ENCODE peak calls at places on chromosome 19, in five cellular contexts. One of them, this sample, is unnamed.

GRCh38 chr19:17450264-17451075 is 2.0 kb upstream of the TMEM221 start:
- DNase-seq in tibial artery: no peak
- DNase-seq in lung: no peak
- DNase-seq in lower leg skin: no peak
- DNase-seq in astrocyte of the cerebellum: no peak
- DNase-seq in this sample: no peak

GRCh38 chr19:24140099-24140498 is 53.1 kb downstream of the ZNF254 start:
- DNase-seq in astrocyte of the cerebellum: peak
- DNase-seq in lower leg skin: no peak
- DNase-seq in tibial artery: no peak
- DNase-seq in lung: no peak
- DNase-seq in this sample: peak

GRCh38 chr19:55080121-55080914 is 4.6 kb downstream of the EPS8L1 start:
- DNase-seq in lower leg skin: no peak
- DNase-seq in lung: peak
- DNase-seq in tibial artery: no peak
- DNase-seq in astrocyte of the cerebellum: no peak
- DNase-seq in this sample: no peak

GRCh38 chr19:16594681-16595091 is 22.5 kb upstream of the SLC35E1 start:
- DNase-seq in lung: no peak
- DNase-seq in lower leg skin: no peak
- DNase-seq in astrocyte of the cerebellum: no peak
- DNase-seq in tibial artery: no peak
- DNase-seq in this sample: no peak

GRCh38 chr19:38392707-38393308 is 4.3 kb downstream of the SPRED3 start:
- DNase-seq in lung: no peak
- DNase-seq in astrocyte of the cerebellum: no peak
- DNase-seq in tibial artery: no peak
- DNase-seq in lower leg skin: no peak
- DNase-seq in this sample: no peak

GRCh38 chr19:38559428-38560401 is 58.0 kb downstream of the MAP4K1 start:
- DNase-seq in lower leg skin: no peak
- DNase-seq in lung: no peak
- DNase-seq in tibial artery: no peak
- DNase-seq in astrocyte of the cerebellum: no peak
- DNase-seq in this sample: no peak

GRCh38 chr19:10587022-10587838 is at the start of gene AP1M2:
- DNase-seq in lower leg skin: no peak
- DNase-seq in astrocyte of the cerebellum: no peak
- DNase-seq in lung: no peak
- DNase-seq in tibial artery: no peak
- DNase-seq in this sample: peak

GRCh38 chr19:38267780-38268430 is 3.5 kb downstream of the SPINT2 start:
- DNase-seq in tibial artery: no peak
- DNase-seq in astrocyte of the cerebellum: no peak
- DNase-seq in lung: peak
- DNase-seq in lower leg skin: no peak
- DNase-seq in this sample: no peak

GRCh38 chr19:41298327-41298964 is 11.5 kb upstream of the CCDC97 start:
- DNase-seq in tibial artery: peak
- DNase-seq in lower leg skin: peak
- DNase-seq in astrocyte of the cerebellum: peak
- DNase-seq in lung: peak
- DNase-seq in this sample: no peak

GRCh38 chr19:43672061-43672679 is 2.2 kb upstream of the PLAUR start:
- DNase-seq in tibial artery: no peak
- DNase-seq in lung: no peak
- DNase-seq in lower leg skin: no peak
- DNase-seq in astrocyte of the cerebellum: no peak
- DNase-seq in this sample: no peak

GRCh38 chr19:53982611-53983010 is 8.8 kb upstream of the CACNG6 start:
- DNase-seq in tibial artery: no peak
- DNase-seq in astrocyte of the cerebellum: no peak
- DNase-seq in lung: no peak
- DNase-seq in lower leg skin: peak
- DNase-seq in this sample: no peak

GRCh38 chr19:18232540-18233223 is 6.4 kb upstream of the PDE4C start:
- DNase-seq in lung: no peak
- DNase-seq in astrocyte of the cerebellum: no peak
- DNase-seq in lower leg skin: no peak
- DNase-seq in tibial artery: no peak
- DNase-seq in this sample: no peak

GRCh38 chr19:58434217-58434616 is 5.7 kb downstream of the ZNF132 start:
- DNase-seq in astrocyte of the cerebellum: no peak
- DNase-seq in tibial artery: no peak
- DNase-seq in lower leg skin: no peak
- DNase-seq in lung: no peak
- DNase-seq in this sample: no peak

GRCh38 chr19:17755977-17756670 is 4.8 kb downstream of the FCHO1 start:
- DNase-seq in tibial artery: no peak
- DNase-seq in lower leg skin: no peak
- DNase-seq in astrocyte of the cerebellum: no peak
- DNase-seq in lung: no peak
- DNase-seq in this sample: no peak

GRCh38 chr19:16216744-16217670 is 19.3 kb downstream of the AP1M1 start:
- DNase-seq in lung: no peak
- DNase-seq in lower leg skin: peak
- DNase-seq in astrocyte of the cerebellum: no peak
- DNase-seq in tibial artery: peak
- DNase-seq in this sample: no peak

GRCh38 chr19:49712397-49712859 is 21.5 kb downstream of the CPT1C start:
- DNase-seq in tibial artery: no peak
- DNase-seq in lung: peak
- DNase-seq in lower leg skin: no peak
- DNase-seq in astrocyte of the cerebellum: no peak
- DNase-seq in this sample: no peak

GRCh38 chr19:41774515-41774980 is 19.2 kb downstream of the CEACAM6 start:
- DNase-seq in lung: peak
- DNase-seq in tibial artery: no peak
- DNase-seq in lower leg skin: no peak
- DNase-seq in astrocyte of the cerebellum: no peak
- DNase-seq in this sample: no peak

GRCh38 chr19:40216013-40216776 is 2.0 kb downstream of the TTC9B start:
- DNase-seq in lower leg skin: no peak
- DNase-seq in tibial artery: no peak
- DNase-seq in astrocyte of the cerebellum: no peak
- DNase-seq in lung: no peak
- DNase-seq in this sample: no peak

GRCh38 chr19:30064021-30064699 is 122.1 kb downstream of the URI1 start:
- DNase-seq in lung: no peak
- DNase-seq in tibial artery: no peak
- DNase-seq in lower leg skin: peak
- DNase-seq in astrocyte of the cerebellum: no peak
- DNase-seq in this sample: no peak

DNA sequence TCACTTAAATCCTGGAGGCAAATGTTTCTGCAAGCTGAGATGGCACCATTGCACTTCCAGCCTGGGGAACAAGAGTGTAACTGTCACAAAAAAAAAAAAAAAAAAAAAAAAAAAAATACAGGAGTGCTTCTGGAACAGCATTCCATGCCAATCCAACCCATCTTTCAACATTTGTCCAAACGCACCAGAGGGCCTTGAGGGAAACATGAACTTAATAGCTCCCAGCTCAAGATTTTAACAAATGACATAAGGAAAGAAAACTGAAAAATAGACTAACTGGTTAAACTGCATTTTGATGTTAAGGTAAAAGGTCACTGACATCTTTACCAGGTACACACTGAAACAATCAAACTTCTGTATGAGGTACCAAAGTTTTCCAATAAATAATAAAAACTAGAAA is 47.7 kb upstream of the ZNF83 start:
- DNase-seq in lower leg skin: no peak
- DNase-seq in tibial artery: no peak
- DNase-seq in astrocyte of the cerebellum: no peak
- DNase-seq in lung: no peak
- DNase-seq in this sample: no peak
- H3K4me3 ChIP-seq in lower leg skin: no peak
- H3K4me3 ChIP-seq in tibial artery: no peak
- H3K4me3 ChIP-seq in astrocyte of the cerebellum: no peak
- H3K4me3 ChIP-seq in lung: no peak
- H3K4me3 ChIP-seq in this sample: no peak

GRCh38 chr19:45254044-45254531 is 3.0 kb downstream of the MARK4 start:
- DNase-seq in lower leg skin: no peak
- DNase-seq in lung: no peak
- DNase-seq in tibial artery: no peak
- DNase-seq in astrocyte of the cerebellum: no peak
- DNase-seq in this sample: no peak
- TF ChIP-seq CTCF in lower leg skin: no peak
- TF ChIP-seq CTCF in lung: no peak
- TF ChIP-seq CTCF in tibial artery: no peak
- TF ChIP-seq CTCF in astrocyte of the cerebellum: peak
- TF ChIP-seq CTCF in this sample: no peak

GRCh38 chr19:35495107-35496064 is 5.1 kb upstream of the KRTDAP start:
- DNase-seq in lower leg skin: peak
- DNase-seq in astrocyte of the cerebellum: no peak
- DNase-seq in tibial artery: no peak
- DNase-seq in lung: peak
- DNase-seq in this sample: peak
- H3K4me3 ChIP-seq in lower leg skin: no peak
- H3K4me3 ChIP-seq in astrocyte of the cerebellum: no peak
- H3K4me3 ChIP-seq in tibial artery: no peak
- H3K4me3 ChIP-seq in lung: no peak
- H3K4me3 ChIP-seq in this sample: no peak

GRCh38 chr19:45195764-45196163 is 17.2 kb downstream of the BLOC1S3 start:
- DNase-seq in lower leg skin: no peak
- DNase-seq in tibial artery: no peak
- DNase-seq in astrocyte of the cerebellum: no peak
- DNase-seq in lung: no peak
- DNase-seq in this sample: no peak

GRCh38 chr19:45187421-45188100 is 9.0 kb downstream of the BLOC1S3 start:
- DNase-seq in lower leg skin: no peak
- DNase-seq in tibial artery: no peak
- DNase-seq in lung: no peak
- DNase-seq in astrocyte of the cerebellum: no peak
- DNase-seq in this sample: no peak

GRCh38 chr19:45189971-45190370 is 11.4 kb downstream of the BLOC1S3 start:
- DNase-seq in tibial artery: no peak
- DNase-seq in astrocyte of the cerebellum: no peak
- DNase-seq in lung: no peak
- DNase-seq in lower leg skin: no peak
- DNase-seq in this sample: no peak

GRCh38 chr19:45186509-45187334 is 8.1 kb downstream of the BLOC1S3 start:
- DNase-seq in tibial artery: no peak
- DNase-seq in lung: no peak
- DNase-seq in astrocyte of the cerebellum: no peak
- DNase-seq in lower leg skin: no peak
- DNase-seq in this sample: no peak

DNA sequence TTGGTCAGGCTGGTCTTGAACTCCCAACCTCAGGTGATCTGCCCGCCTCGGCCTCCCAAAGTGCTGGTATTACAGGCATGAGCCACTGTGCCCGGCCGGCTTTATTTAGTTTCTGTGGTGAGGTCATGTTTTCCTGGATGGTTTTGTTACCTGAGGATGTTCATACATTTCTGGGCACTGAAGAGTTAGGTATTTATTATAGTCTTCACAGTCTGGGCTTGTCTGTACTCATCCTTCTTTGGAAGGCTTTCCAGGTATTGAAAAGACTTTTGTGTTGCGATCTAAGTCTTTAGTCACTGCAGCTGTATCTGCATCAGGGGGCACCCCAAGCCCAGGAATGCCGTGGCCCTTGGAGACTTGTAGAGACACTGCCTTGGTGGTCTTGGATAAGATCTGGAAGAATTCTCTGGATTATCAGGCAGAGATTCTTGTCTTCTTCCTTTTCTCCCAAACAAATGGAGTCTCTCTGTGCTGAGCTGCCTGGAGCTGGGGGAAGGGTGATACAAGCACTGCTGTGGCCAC is 12.8 kb downstream of the BLOC1S3 start:
- DNase-seq in tibial artery: no peak
- DNase-seq in lung: no peak
- DNase-seq in astrocyte of the cerebellum: no peak
- DNase-seq in lower leg skin: no peak
- DNase-seq in this sample: no peak
- TF ChIP-seq CTCF in tibial artery: no peak
- TF ChIP-seq CTCF in lung: no peak
- TF ChIP-seq CTCF in astrocyte of the cerebellum: no peak
- TF ChIP-seq CTCF in lower leg skin: no peak
- TF ChIP-seq CTCF in this sample: no peak

GRCh38 chr19:35143231-35143715 is at the start of gene FXYD7:
- DNase-seq in tibial artery: no peak
- DNase-seq in astrocyte of the cerebellum: no peak
- DNase-seq in lung: no peak
- DNase-seq in lower leg skin: no peak
- DNase-seq in this sample: no peak
- H3K4me3 ChIP-seq in tibial artery: no peak
- H3K4me3 ChIP-seq in astrocyte of the cerebellum: no peak
- H3K4me3 ChIP-seq in lung: no peak
- H3K4me3 ChIP-seq in lower leg skin: no peak
- H3K4me3 ChIP-seq in this sample: no peak

DNA sequence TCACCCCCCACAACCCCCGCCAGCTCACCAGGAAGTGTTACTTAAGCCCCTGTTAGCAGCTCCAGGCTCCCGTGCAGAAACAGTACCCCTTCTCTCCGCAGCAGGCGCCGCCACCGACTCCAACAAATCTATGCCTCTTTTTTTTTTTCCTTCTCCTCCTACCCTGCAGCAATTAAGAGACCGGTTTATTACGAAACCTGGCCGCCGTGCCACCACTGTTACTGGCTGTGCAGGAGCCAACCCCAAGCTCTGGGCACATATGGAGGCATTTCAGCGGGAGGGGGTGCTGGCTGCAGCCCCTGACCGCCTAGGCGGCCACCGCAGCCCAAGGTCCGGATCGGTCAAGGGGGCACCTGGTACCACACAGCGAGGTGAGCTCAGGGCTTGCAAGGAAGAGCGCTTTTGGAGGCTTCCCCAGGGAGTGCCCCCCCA is 2.4 kb downstream of the GADD45B start:
- DNase-seq in astrocyte of the cerebellum: no peak
- DNase-seq in lung: peak
- DNase-seq in lower leg skin: peak
- DNase-seq in tibial artery: peak
- DNase-seq in this sample: peak
- TF ChIP-seq CTCF in astrocyte of the cerebellum: no peak
- TF ChIP-seq CTCF in lung: no peak
- TF ChIP-seq CTCF in lower leg skin: no peak
- TF ChIP-seq CTCF in tibial artery: peak
- TF ChIP-seq CTCF in this sample: peak

This sample was measured in LNCaP clone FGC.